ENCODE peak calls at places on chromosomes 3 and 15, in five cellular contexts. One of them, this sample, is unnamed.

GRCh38 chr15:62469874-62470688 is 305.0 kb upstream of the C2CD4B start:
- DNase-seq in AG09309: peak
- DNase-seq in thoracic aorta: peak
- DNase-seq in nephron progenitor cell: no peak
- DNase-seq in bronchial epithelial cell: peak
- DNase-seq in this sample: no peak

GRCh38 chr3:10815487-10815886 is 541 bp upstream of the SLC6A11 start:
- DNase-seq in AG09309: no peak
- DNase-seq in thoracic aorta: no peak
- DNase-seq in nephron progenitor cell: no peak
- DNase-seq in bronchial epithelial cell: no peak
- DNase-seq in this sample: no peak

GRCh38 chr3:126996905-126997304 is 14.0 kb downstream of the PLXNA1 start:
- DNase-seq in AG09309: peak
- DNase-seq in thoracic aorta: peak
- DNase-seq in nephron progenitor cell: no peak
- DNase-seq in bronchial epithelial cell: peak
- DNase-seq in this sample: no peak

GRCh38 chr15:101105059-101105851 is 146.6 kb downstream of the CHSY1 start:
- DNase-seq in AG09309: no peak
- DNase-seq in thoracic aorta: no peak
- DNase-seq in nephron progenitor cell: no peak
- DNase-seq in bronchial epithelial cell: peak
- DNase-seq in this sample: no peak

GRCh38 chr3:161156936-161157335 is 51.8 kb upstream of the B3GALNT1 start:
- DNase-seq in AG09309: no peak
- DNase-seq in thoracic aorta: no peak
- DNase-seq in nephron progenitor cell: no peak
- DNase-seq in bronchial epithelial cell: no peak
- DNase-seq in this sample: no peak

GRCh38 chr15:36818260-36818659 is 238.8 kb downstream of the CDIN1 start:
- DNase-seq in AG09309: no peak
- DNase-seq in thoracic aorta: no peak
- DNase-seq in nephron progenitor cell: no peak
- DNase-seq in bronchial epithelial cell: no peak
- DNase-seq in this sample: no peak

GRCh38 chr3:48634661-48635221 is 520 bp downstream of the SLC26A6 start:
- DNase-seq in AG09309: no peak
- DNase-seq in thoracic aorta: peak
- DNase-seq in nephron progenitor cell: peak
- DNase-seq in bronchial epithelial cell: peak
- DNase-seq in this sample: no peak

GRCh38 chr15:84823580-84823878 is 6.4 kb downstream of the ALPK3 start:
- DNase-seq in AG09309: no peak
- DNase-seq in thoracic aorta: no peak
- DNase-seq in nephron progenitor cell: no peak
- DNase-seq in bronchial epithelial cell: no peak
- DNase-seq in this sample: no peak

GRCh38 chr3:152458725-152459515 is 190.2 kb downstream of the MBNL1 start:
- DNase-seq in AG09309: peak
- DNase-seq in thoracic aorta: no peak
- DNase-seq in nephron progenitor cell: no peak
- DNase-seq in bronchial epithelial cell: no peak
- DNase-seq in this sample: no peak

GRCh38 chr3:9553021-9553948 is at the start of gene LHFPL4:
- DNase-seq in AG09309: no peak
- DNase-seq in thoracic aorta: no peak
- DNase-seq in nephron progenitor cell: peak
- DNase-seq in bronchial epithelial cell: no peak
- DNase-seq in this sample: no peak

GRCh38 chr3:32457971-32458471 is 44.6 kb downstream of the CMTM6 start:
- DNase-seq in AG09309: no peak
- DNase-seq in thoracic aorta: no peak
- DNase-seq in nephron progenitor cell: no peak
- DNase-seq in bronchial epithelial cell: no peak
- DNase-seq in this sample: peak

GRCh38 chr15:71304681-71305080 is 189.4 kb downstream of the THSD4 start:
- DNase-seq in AG09309: peak
- DNase-seq in thoracic aorta: no peak
- DNase-seq in nephron progenitor cell: no peak
- DNase-seq in bronchial epithelial cell: no peak
- DNase-seq in this sample: no peak

GRCh38 chr15:74580538-74581350 is 34.9 kb upstream of the CLK3 start:
- DNase-seq in AG09309: no peak
- DNase-seq in thoracic aorta: no peak
- DNase-seq in nephron progenitor cell: no peak
- DNase-seq in bronchial epithelial cell: peak
- DNase-seq in this sample: no peak

GRCh38 chr3:4827767-4828166 is 151.5 kb upstream of the BHLHE40 start:
- DNase-seq in AG09309: no peak
- DNase-seq in thoracic aorta: no peak
- DNase-seq in nephron progenitor cell: no peak
- DNase-seq in bronchial epithelial cell: no peak
- DNase-seq in this sample: no peak

GRCh38 chr15:66703540-66703941 is 1.5 kb downstream of the SMAD6 start:
- DNase-seq in AG09309: no peak
- DNase-seq in thoracic aorta: no peak
- DNase-seq in nephron progenitor cell: peak
- DNase-seq in bronchial epithelial cell: no peak
- DNase-seq in this sample: no peak

GRCh38 chr3:13665582-13666226 is 116.8 kb downstream of the FBLN2 start:
- DNase-seq in AG09309: no peak
- DNase-seq in thoracic aorta: no peak
- DNase-seq in nephron progenitor cell: no peak
- DNase-seq in bronchial epithelial cell: no peak
- DNase-seq in this sample: no peak

GRCh38 chr3:58628823-58629562 is 37.6 kb downstream of the FAM3D start:
- DNase-seq in AG09309: peak
- DNase-seq in thoracic aorta: no peak
- DNase-seq in nephron progenitor cell: no peak
- DNase-seq in bronchial epithelial cell: peak
- DNase-seq in this sample: no peak

GRCh38 chr3:130709671-130710070 is 37.0 kb downstream of the PIK3R4 start:
- DNase-seq in AG09309: no peak
- DNase-seq in thoracic aorta: no peak
- DNase-seq in nephron progenitor cell: no peak
- DNase-seq in bronchial epithelial cell: no peak
- DNase-seq in this sample: no peak

GRCh38 chr3:126682046-126682445 is 22.0 kb upstream of the CHCHD6 start:
- DNase-seq in AG09309: no peak
- DNase-seq in thoracic aorta: no peak
- DNase-seq in nephron progenitor cell: no peak
- DNase-seq in bronchial epithelial cell: no peak
- DNase-seq in this sample: no peak

GRCh38 chr3:159856496-159857098 is 132.0 kb upstream of the IL12A start:
- DNase-seq in AG09309: no peak
- DNase-seq in thoracic aorta: no peak
- DNase-seq in nephron progenitor cell: peak
- DNase-seq in bronchial epithelial cell: no peak
- DNase-seq in this sample: no peak

GRCh38 chr3:114660808-114661207 is 367.0 kb downstream of the TIGIT start:
- DNase-seq in AG09309: no peak
- DNase-seq in thoracic aorta: no peak
- DNase-seq in nephron progenitor cell: no peak
- DNase-seq in bronchial epithelial cell: no peak
- DNase-seq in this sample: no peak

GRCh38 chr15:67839358-67839928 is 402 bp downstream of the RNU6-1 start:
- DNase-seq in AG09309: no peak
- DNase-seq in thoracic aorta: no peak
- DNase-seq in nephron progenitor cell: no peak
- DNase-seq in bronchial epithelial cell: peak
- DNase-seq in this sample: no peak

GRCh38 chr3:8970971-8971589 is 7.8 kb upstream of the RAD18 start:
- DNase-seq in AG09309: no peak
- DNase-seq in thoracic aorta: no peak
- DNase-seq in nephron progenitor cell: peak
- DNase-seq in bronchial epithelial cell: peak
- DNase-seq in this sample: no peak

GRCh38 chr3:28188686-28189085 is 52.7 kb upstream of the CMC1 start:
- DNase-seq in AG09309: no peak
- DNase-seq in thoracic aorta: no peak
- DNase-seq in nephron progenitor cell: no peak
- DNase-seq in bronchial epithelial cell: no peak
- DNase-seq in this sample: no peak

GRCh38 chr15:56047354-56047753 is 53.9 kb upstream of the NEDD4 start:
- DNase-seq in AG09309: no peak
- DNase-seq in thoracic aorta: no peak
- DNase-seq in nephron progenitor cell: no peak
- DNase-seq in bronchial epithelial cell: peak
- DNase-seq in this sample: no peak

GRCh38 chr3:64792458-64792857 is 104.7 kb upstream of the ADAMTS9 start:
- DNase-seq in AG09309: no peak
- DNase-seq in thoracic aorta: no peak
- DNase-seq in nephron progenitor cell: no peak
- DNase-seq in bronchial epithelial cell: no peak
- DNase-seq in this sample: no peak

GRCh38 chr3:101310580-101311375 is 9.6 kb downstream of the IMPG2 start:
- DNase-seq in AG09309: peak
- DNase-seq in thoracic aorta: no peak
- DNase-seq in nephron progenitor cell: no peak
- DNase-seq in bronchial epithelial cell: no peak
- DNase-seq in this sample: no peak

GRCh38 chr15:32826685-32827084 is 108.9 kb downstream of the GREM1 start:
- DNase-seq in AG09309: no peak
- DNase-seq in thoracic aorta: no peak
- DNase-seq in nephron progenitor cell: no peak
- DNase-seq in bronchial epithelial cell: no peak
- DNase-seq in this sample: no peak

GRCh38 chr15:32822739-32823138 is 104.9 kb downstream of the GREM1 start:
- DNase-seq in AG09309: no peak
- DNase-seq in thoracic aorta: no peak
- DNase-seq in nephron progenitor cell: no peak
- DNase-seq in bronchial epithelial cell: no peak
- DNase-seq in this sample: no peak

GRCh38 chr15:32825219-32825618 is 107.4 kb downstream of the GREM1 start:
- DNase-seq in AG09309: no peak
- DNase-seq in thoracic aorta: no peak
- DNase-seq in nephron progenitor cell: no peak
- DNase-seq in bronchial epithelial cell: no peak
- DNase-seq in this sample: no peak

GRCh38 chr15:32823750-32824149 is 105.9 kb downstream of the GREM1 start:
- DNase-seq in AG09309: no peak
- DNase-seq in thoracic aorta: no peak
- DNase-seq in nephron progenitor cell: no peak
- DNase-seq in bronchial epithelial cell: no peak
- DNase-seq in this sample: no peak

GRCh38 chr15:32824777-32825176 is 107.0 kb downstream of the GREM1 start:
- DNase-seq in AG09309: peak
- DNase-seq in thoracic aorta: no peak
- DNase-seq in nephron progenitor cell: no peak
- DNase-seq in bronchial epithelial cell: peak
- DNase-seq in this sample: no peak
- TF ChIP-seq CTCF in AG09309: no peak
- TF ChIP-seq CTCF in thoracic aorta: no peak
- TF ChIP-seq CTCF in nephron progenitor cell: no peak
- TF ChIP-seq CTCF in bronchial epithelial cell: no peak
- TF ChIP-seq CTCF in this sample: no peak

GRCh38 chr3:44661189-44661588 is 12.7 kb downstream of the ZNF35 start:
- DNase-seq in AG09309: no peak
- DNase-seq in thoracic aorta: no peak
- DNase-seq in nephron progenitor cell: no peak
- DNase-seq in bronchial epithelial cell: peak
- DNase-seq in this sample: no peak
- TF ChIP-seq CTCF in AG09309: peak
- TF ChIP-seq CTCF in thoracic aorta: no peak
- TF ChIP-seq CTCF in nephron progenitor cell: no peak
- TF ChIP-seq CTCF in bronchial epithelial cell: peak
- TF ChIP-seq CTCF in this sample: peak

GRCh38 chr15:40052604-40053003 is 13.6 kb upstream of the SRP14 start:
- DNase-seq in AG09309: no peak
- DNase-seq in thoracic aorta: no peak
- DNase-seq in nephron progenitor cell: no peak
- DNase-seq in bronchial epithelial cell: no peak
- DNase-seq in this sample: no peak

GRCh38 chr15:40054746-40055575 is 16.0 kb upstream of the SRP14 start:
- DNase-seq in AG09309: no peak
- DNase-seq in thoracic aorta: no peak
- DNase-seq in nephron progenitor cell: peak
- DNase-seq in bronchial epithelial cell: no peak
- DNase-seq in this sample: peak

GRCh38 chr15:40054056-40054745 is 15.2 kb upstream of the SRP14 start:
- DNase-seq in AG09309: no peak
- DNase-seq in thoracic aorta: no peak
- DNase-seq in nephron progenitor cell: no peak
- DNase-seq in bronchial epithelial cell: no peak
- DNase-seq in this sample: no peak

GRCh38 chr15:40051616-40052415 is 12.8 kb upstream of the SRP14 start:
- DNase-seq in AG09309: no peak
- DNase-seq in thoracic aorta: no peak
- DNase-seq in nephron progenitor cell: no peak
- DNase-seq in bronchial epithelial cell: no peak
- DNase-seq in this sample: peak

GRCh38 chr15:40053234-40054055 is 14.5 kb upstream of the SRP14 start:
- DNase-seq in AG09309: no peak
- DNase-seq in thoracic aorta: no peak
- DNase-seq in nephron progenitor cell: no peak
- DNase-seq in bronchial epithelial cell: no peak
- DNase-seq in this sample: no peak
- TF ChIP-seq CTCF in AG09309: no peak
- TF ChIP-seq CTCF in thoracic aorta: no peak
- TF ChIP-seq CTCF in nephron progenitor cell: no peak
- TF ChIP-seq CTCF in bronchial epithelial cell: peak
- TF ChIP-seq CTCF in this sample: peak

GRCh38 chr3:46367811-46368210 is 2.9 kb upstream of the CCR5 start:
- DNase-seq in AG09309: no peak
- DNase-seq in thoracic aorta: no peak
- DNase-seq in nephron progenitor cell: no peak
- DNase-seq in bronchial epithelial cell: no peak
- DNase-seq in this sample: peak

GRCh38 chr3:46369675-46370132 is 1.0 kb upstream of the CCR5 start:
- DNase-seq in AG09309: no peak
- DNase-seq in thoracic aorta: no peak
- DNase-seq in nephron progenitor cell: no peak
- DNase-seq in bronchial epithelial cell: no peak
- DNase-seq in this sample: peak

GRCh38 chr3:46370784-46371183 is at the start of gene CCR5:
- DNase-seq in AG09309: no peak
- DNase-seq in thoracic aorta: no peak
- DNase-seq in nephron progenitor cell: no peak
- DNase-seq in bronchial epithelial cell: no peak
- DNase-seq in this sample: no peak

GRCh38 chr3:46365737-46366524 is 4.8 kb upstream of the CCR5 start:
- DNase-seq in AG09309: no peak
- DNase-seq in thoracic aorta: no peak
- DNase-seq in nephron progenitor cell: no peak
- DNase-seq in bronchial epithelial cell: no peak
- DNase-seq in this sample: peak

DNA sequence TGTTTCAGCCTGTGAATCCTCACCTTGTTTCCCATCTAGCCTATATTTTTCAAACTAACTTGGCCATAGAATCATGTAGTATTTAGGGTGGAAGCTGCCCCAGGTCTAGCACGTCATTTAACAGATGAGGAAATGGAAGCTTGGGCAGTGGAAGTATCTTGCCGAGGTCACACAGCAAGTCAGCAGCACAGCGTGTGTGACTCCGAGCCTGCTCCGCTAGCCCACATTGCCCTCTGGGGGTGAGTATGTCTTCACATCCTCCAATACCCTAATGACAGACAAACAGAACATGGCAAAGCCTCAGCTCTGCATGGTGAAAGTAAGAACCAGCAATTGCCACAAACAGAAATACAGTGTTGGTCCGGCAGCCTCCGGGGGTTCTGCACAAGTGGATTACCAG is 2.2 kb upstream of the CCR5 start:
- DNase-seq in AG09309: no peak
- DNase-seq in thoracic aorta: no peak
- DNase-seq in nephron progenitor cell: peak
- DNase-seq in bronchial epithelial cell: no peak
- DNase-seq in this sample: peak
- TF ChIP-seq CTCF in AG09309: no peak
- TF ChIP-seq CTCF in thoracic aorta: no peak
- TF ChIP-seq CTCF in nephron progenitor cell: peak
- TF ChIP-seq CTCF in bronchial epithelial cell: no peak
- TF ChIP-seq CTCF in this sample: peak